ENCODE peak calls at places on chromosomes 12 and 14, in four cellular contexts. F, X, S and O are unnamed samples.

GRCh38 chr14:96683575-96684289 is 113.5 kb upstream of the VRK1 start:
- DNase-seq in F (no peak), X (peak), S (no peak), O (no peak)

GRCh38 chr12:77010637-77011548 is 54.5 kb downstream of the E2F7 start:
- DNase-seq in S (peak), F (peak), X (peak), O (peak)

GRCh38 chr14:73258845-73259611 is 21.7 kb downstream of the PAPLN start:
- DNase-seq in S (no peak), X (no peak), F (no peak), O (no peak)

GRCh38 chr12:28231248-28231647 is 41.0 kb downstream of the CCDC91 start:
- DNase-seq in S (no peak), X (no peak), F (no peak), O (no peak)

GRCh38 chr12:120438495-120439198 is 734 bp downstream of the COX6A1 start:
- DNase-seq in X (peak), F (no peak), S (no peak), O (no peak)

GRCh38 chr12:81679614-81680013 is 79.5 kb downstream of the PPFIA2 start:
- DNase-seq in S (no peak), F (no peak), X (no peak), O (no peak)

GRCh38 chr12:4265280-4265679 is 8.3 kb upstream of the CCND2 start:
- DNase-seq in F (no peak), S (no peak), X (no peak), O (no peak)

GRCh38 chr12:15446798-15447197 is 124.5 kb downstream of the PTPRO start:
- DNase-seq in F (no peak), S (no peak), X (no peak), O (no peak)

GRCh38 chr12:67827820-67828383 is 161.3 kb upstream of the IFNG-AS1 start:
- DNase-seq in S (no peak), X (peak), F (peak), O (peak)

GRCh38 chr14:41922014-41922413 is 315.3 kb downstream of the LRFN5 start:
- DNase-seq in S (no peak), F (no peak), X (no peak), O (no peak)

GRCh38 chr14:59261334-59261733 is 72.9 kb downstream of the DAAM1 start:
- DNase-seq in F (no peak), X (no peak), S (no peak), O (no peak)

GRCh38 chr14:89247457-89248122 is 169.4 kb downstream of the FOXN3 start:
- DNase-seq in F (no peak), X (no peak), S (no peak), O (no peak)

GRCh38 chr14:34110531-34110930 is 159.7 kb upstream of the EGLN3 start:
- DNase-seq in S (no peak), F (no peak), X (no peak), O (no peak)

GRCh38 chr12:122947352-122947792 is 18.9 kb downstream of the ABCB9 start:
- DNase-seq in S (no peak), X (peak), F (no peak), O (no peak)

GRCh38 chr12:105960319-105961076 is 178.3 kb downstream of the NUAK1 start:
- DNase-seq in X (peak), F (no peak), S (no peak), O (no peak)

GRCh38 chr14:96047101-96047500 is 7.9 kb downstream of the C14orf132 start:
- DNase-seq in X (peak), S (no peak), F (no peak), O (no peak)

GRCh38 chr12:72274926-72275325 is 2.8 kb downstream of the TRHDE start:
- DNase-seq in X (peak), F (no peak), S (no peak), O (no peak)

GRCh38 chr14:92538412-92539017 is 24.9 kb downstream of the RIN3 start:
- DNase-seq in F (no peak), X (no peak), S (no peak), O (no peak)

GRCh38 chr12:93019240-93019910 is 90.3 kb upstream of the EEA1 start:
- DNase-seq in F (no peak), X (no peak), S (no peak), O (no peak)

GRCh38 chr14:76937181-76938091 is 91.1 kb downstream of the IRF2BPL start:
- DNase-seq in S (no peak), X (peak), F (peak), O (no peak)

GRCh38 chr12:99870085-99870484 is 114.7 kb downstream of the ANKS1B start:
- DNase-seq in F (no peak), S (no peak), X (no peak), O (no peak)

GRCh38 chr12:39958377-39958776 is 147.5 kb downstream of the SLC2A13 start:
- DNase-seq in F (no peak), X (no peak), S (no peak), O (no peak)

GRCh38 chr12:12983420-12984035 is 16.5 kb downstream of the HEBP1 start:
- DNase-seq in X (peak), S (no peak), F (peak), O (no peak)

GRCh38 chr14:25537846-25538455 is 488.0 kb upstream of the STXBP6 start:
- DNase-seq in S (no peak), F (no peak), X (peak), O (no peak)

GRCh38 chr12:53324113-53324778 is 2.8 kb upstream of the AAAS start:
- DNase-seq in X (no peak), S (peak), F (no peak), O (no peak)